ENCODE peak calls at places on chromosomes 6 and 20, in six cellular contexts. One of them, this sample, is unnamed.

GRCh38 chr6:89452269-89452668 is 19.3 kb downstream of the ANKRD6 start:
- DNase-seq in ELR: no peak
- DNase-seq in SW 1271: no peak
- DNase-seq in AG10803: no peak
- DNase-seq in CD8-positive, alpha-beta T cell: no peak
- DNase-seq in BJ: no peak
- DNase-seq in this sample: no peak

GRCh38 chr6:135002229-135002844 is 52.3 kb downstream of the HBS1L start:
- DNase-seq in ELR: peak; percentile 57
- DNase-seq in SW 1271: peak; percentile 32
- DNase-seq in AG10803: peak; percentile 11
- DNase-seq in CD8-positive, alpha-beta T cell: no peak
- DNase-seq in BJ: no peak
- DNase-seq in this sample: no peak

GRCh38 chr20:1376453-1377270 is 16.2 kb downstream of the FKBP1A start:
- DNase-seq in SW 1271: no peak
- DNase-seq in CD8-positive, alpha-beta T cell: no peak
- DNase-seq in ELR: no peak
- DNase-seq in AG10803: no peak
- DNase-seq in BJ: no peak
- DNase-seq in this sample: no peak

GRCh38 chr6:41846666-41847237 is 48.4 kb downstream of the USP49 start:
- DNase-seq in ELR: peak; percentile 95
- DNase-seq in CD8-positive, alpha-beta T cell: peak; percentile 55
- DNase-seq in BJ: peak; percentile 75
- DNase-seq in AG10803: peak; percentile 92
- DNase-seq in SW 1271: peak; percentile 84
- DNase-seq in this sample: peak; percentile 95

GRCh38 chr6:166259296-166259977 is 48.8 kb downstream of the PRR18 start:
- DNase-seq in ELR: no peak
- DNase-seq in CD8-positive, alpha-beta T cell: no peak
- DNase-seq in AG10803: no peak
- DNase-seq in BJ: no peak
- DNase-seq in SW 1271: no peak
- DNase-seq in this sample: no peak

GRCh38 chr20:24823176-24823575 is 125.9 kb upstream of the CST7 start:
- DNase-seq in AG10803: no peak
- DNase-seq in BJ: no peak
- DNase-seq in CD8-positive, alpha-beta T cell: no peak
- DNase-seq in SW 1271: no peak
- DNase-seq in ELR: no peak
- DNase-seq in this sample: no peak

GRCh38 chr6:117513174-117513573 is 30.7 kb downstream of the DCBLD1 start:
- DNase-seq in CD8-positive, alpha-beta T cell: no peak
- DNase-seq in SW 1271: no peak
- DNase-seq in BJ: no peak
- DNase-seq in AG10803: no peak
- DNase-seq in ELR: no peak
- DNase-seq in this sample: no peak

GRCh38 chr20:51906049-51906448 is 103.7 kb upstream of the SALL4 start:
- DNase-seq in AG10803: no peak
- DNase-seq in BJ: no peak
- DNase-seq in SW 1271: no peak
- DNase-seq in CD8-positive, alpha-beta T cell: no peak
- DNase-seq in ELR: no peak
- DNase-seq in this sample: no peak

GRCh38 chr6:45697605-45698004 is 318.1 kb downstream of the CLIC5 start:
- DNase-seq in ELR: peak; percentile 99
- DNase-seq in AG10803: peak; percentile 99
- DNase-seq in CD8-positive, alpha-beta T cell: no peak
- DNase-seq in SW 1271: no peak
- DNase-seq in BJ: peak; percentile 84
- DNase-seq in this sample: peak; percentile 92

GRCh38 chr6:95569560-95569959 is 7.8 kb upstream of the MANEA start:
- DNase-seq in BJ: no peak
- DNase-seq in CD8-positive, alpha-beta T cell: no peak
- DNase-seq in ELR: no peak
- DNase-seq in AG10803: no peak
- DNase-seq in SW 1271: no peak
- DNase-seq in this sample: no peak

GRCh38 chr6:138036955-138037592 is 70.1 kb downstream of the PERP start:
- DNase-seq in ELR: peak; percentile 19
- DNase-seq in SW 1271: no peak
- DNase-seq in AG10803: no peak
- DNase-seq in CD8-positive, alpha-beta T cell: no peak
- DNase-seq in BJ: no peak
- DNase-seq in this sample: peak; percentile 10

GRCh38 chr6:73798592-73798991 is 102.6 kb downstream of the CD109 start:
- DNase-seq in BJ: peak; percentile 85
- DNase-seq in ELR: peak; percentile 93
- DNase-seq in CD8-positive, alpha-beta T cell: no peak
- DNase-seq in AG10803: peak; percentile 95
- DNase-seq in SW 1271: peak; percentile 31
- DNase-seq in this sample: peak; percentile 85

GRCh38 chr20:26216025-26216424 is 519.4 kb upstream of the ZNF337 start:
- DNase-seq in ELR: peak; percentile 71
- DNase-seq in CD8-positive, alpha-beta T cell: no peak
- DNase-seq in SW 1271: no peak
- DNase-seq in AG10803: no peak
- DNase-seq in BJ: peak; percentile 12
- DNase-seq in this sample: peak; percentile 24

GRCh38 chr6:109770047-109770446 is 79.0 kb downstream of the FIG4 start:
- DNase-seq in AG10803: no peak
- DNase-seq in CD8-positive, alpha-beta T cell: no peak
- DNase-seq in BJ: no peak
- DNase-seq in ELR: no peak
- DNase-seq in SW 1271: no peak
- DNase-seq in this sample: no peak

GRCh38 chr20:38298768-38299288 is 5.1 kb upstream of the BPI start:
- DNase-seq in AG10803: peak; percentile 69
- DNase-seq in SW 1271: no peak
- DNase-seq in CD8-positive, alpha-beta T cell: no peak
- DNase-seq in BJ: no peak
- DNase-seq in ELR: no peak
- DNase-seq in this sample: no peak

GRCh38 chr6:27836080-27836782 is 76.0 kb downstream of the OR2B2 start:
- DNase-seq in CD8-positive, alpha-beta T cell: no peak
- DNase-seq in ELR: no peak
- DNase-seq in SW 1271: peak; percentile 27
- DNase-seq in BJ: no peak
- DNase-seq in AG10803: no peak
- DNase-seq in this sample: peak; percentile 17

GRCh38 chr20:24972341-24972740 is 20.2 kb downstream of the APMAP start:
- DNase-seq in BJ: no peak
- DNase-seq in AG10803: no peak
- DNase-seq in CD8-positive, alpha-beta T cell: no peak
- DNase-seq in ELR: no peak
- DNase-seq in SW 1271: no peak
- DNase-seq in this sample: no peak

GRCh38 chr6:34143884-34144580 is 1.9 kb downstream of the GRM4 start:
- DNase-seq in AG10803: no peak
- DNase-seq in BJ: no peak
- DNase-seq in SW 1271: peak; percentile 44
- DNase-seq in ELR: peak; percentile 43
- DNase-seq in CD8-positive, alpha-beta T cell: peak; percentile 53
- DNase-seq in this sample: no peak

GRCh38 chr6:74650668-74651067 is 555.2 kb downstream of the COL12A1 start:
- DNase-seq in ELR: no peak
- DNase-seq in BJ: no peak
- DNase-seq in SW 1271: no peak
- DNase-seq in AG10803: no peak
- DNase-seq in CD8-positive, alpha-beta T cell: no peak
- DNase-seq in this sample: no peak

GRCh38 chr6:107819217-107819616 is 4.9 kb downstream of the SCML4 start:
- DNase-seq in CD8-positive, alpha-beta T cell: peak; percentile 42
- DNase-seq in AG10803: no peak
- DNase-seq in BJ: no peak
- DNase-seq in ELR: no peak
- DNase-seq in SW 1271: no peak
- DNase-seq in this sample: no peak

GRCh38 chr20:64236137-64237088 is 19.1 kb upstream of the PCMTD2 start:
- DNase-seq in SW 1271: no peak
- DNase-seq in CD8-positive, alpha-beta T cell: no peak
- DNase-seq in BJ: no peak
- DNase-seq in AG10803: no peak
- DNase-seq in ELR: no peak
- DNase-seq in this sample: no peak

GRCh38 chr20:33731693-33732165 is at the start of gene ZNF341:
- DNase-seq in ELR: peak; percentile 92
- DNase-seq in AG10803: no peak
- DNase-seq in BJ: peak; percentile 9
- DNase-seq in CD8-positive, alpha-beta T cell: peak; percentile 89
- DNase-seq in SW 1271: peak; percentile 99
- DNase-seq in this sample: peak; percentile 74

GRCh38 chr6:165939601-165940290 is 227.9 kb downstream of the TBXT start:
- DNase-seq in AG10803: no peak
- DNase-seq in SW 1271: no peak
- DNase-seq in CD8-positive, alpha-beta T cell: no peak
- DNase-seq in BJ: no peak
- DNase-seq in ELR: no peak
- DNase-seq in this sample: no peak

GRCh38 chr6:151900897-151901485 is 93.5 kb downstream of the ESR1 start:
- DNase-seq in BJ: no peak
- DNase-seq in SW 1271: no peak
- DNase-seq in ELR: no peak
- DNase-seq in CD8-positive, alpha-beta T cell: no peak
- DNase-seq in AG10803: no peak
- DNase-seq in this sample: no peak

GRCh38 chr6:35796236-35796635 is 887 bp downstream of the CLPS start:
- DNase-seq in ELR: no peak
- DNase-seq in BJ: no peak
- DNase-seq in SW 1271: no peak
- DNase-seq in CD8-positive, alpha-beta T cell: no peak
- DNase-seq in AG10803: no peak
- DNase-seq in this sample: no peak

GRCh38 chr6:71602385-71602949 is 283.9 kb upstream of the RIMS1 start:
- DNase-seq in SW 1271: peak; percentile 17
- DNase-seq in ELR: peak; percentile 32
- DNase-seq in BJ: peak; percentile 27
- DNase-seq in CD8-positive, alpha-beta T cell: no peak
- DNase-seq in AG10803: peak; percentile 97
- DNase-seq in this sample: peak; percentile 72

GRCh38 chr20:35617397-35618031 is 1.9 kb downstream of the SPAG4 start:
- DNase-seq in SW 1271: peak; percentile 91
- DNase-seq in BJ: no peak
- DNase-seq in CD8-positive, alpha-beta T cell: peak; percentile 42
- DNase-seq in AG10803: peak; percentile 46
- DNase-seq in ELR: peak; percentile 88
- DNase-seq in this sample: peak; percentile 29

GRCh38 chr6:158033751-158034702 is 52.4 kb downstream of the SYNJ2 start:
- DNase-seq in CD8-positive, alpha-beta T cell: no peak
- DNase-seq in ELR: no peak
- DNase-seq in AG10803: no peak
- DNase-seq in BJ: no peak
- DNase-seq in SW 1271: no peak
- DNase-seq in this sample: no peak

GRCh38 chr6:13787146-13787545 is 27.2 kb downstream of the MCUR1 start:
- DNase-seq in AG10803: peak; percentile 64
- DNase-seq in ELR: no peak
- DNase-seq in BJ: no peak
- DNase-seq in CD8-positive, alpha-beta T cell: no peak
- DNase-seq in SW 1271: no peak
- DNase-seq in this sample: no peak

GRCh38 chr6:26311385-26312095 is 53.5 kb upstream of the BTN3A2 start:
- DNase-seq in ELR: peak; percentile 84
- DNase-seq in AG10803: peak; percentile 69
- DNase-seq in BJ: no peak
- DNase-seq in SW 1271: peak; percentile 85
- DNase-seq in CD8-positive, alpha-beta T cell: peak; percentile 54
- DNase-seq in this sample: peak; percentile 89

GRCh38 chr20:14284443-14284842 is 53.0 kb downstream of the FLRT3 start:
- DNase-seq in AG10803: no peak
- DNase-seq in CD8-positive, alpha-beta T cell: no peak
- DNase-seq in BJ: no peak
- DNase-seq in SW 1271: no peak
- DNase-seq in ELR: no peak
- DNase-seq in this sample: no peak

GRCh38 chr6:148265058-148265457 is 77.6 kb upstream of the SASH1 start:
- DNase-seq in AG10803: no peak
- DNase-seq in BJ: no peak
- DNase-seq in ELR: no peak
- DNase-seq in CD8-positive, alpha-beta T cell: no peak
- DNase-seq in SW 1271: no peak
- DNase-seq in this sample: no peak

GRCh38 chr6:4668271-4669179 is 107.7 kb upstream of the CDYL start:
- DNase-seq in CD8-positive, alpha-beta T cell: no peak
- DNase-seq in BJ: no peak
- DNase-seq in ELR: peak; percentile 31
- DNase-seq in SW 1271: no peak
- DNase-seq in AG10803: no peak
- DNase-seq in this sample: peak; percentile 33

GRCh38 chr6:113586966-113587699 is 270.0 kb upstream of the MARCKS start:
- DNase-seq in ELR: no peak
- DNase-seq in BJ: no peak
- DNase-seq in AG10803: no peak
- DNase-seq in SW 1271: no peak
- DNase-seq in CD8-positive, alpha-beta T cell: no peak
- DNase-seq in this sample: no peak

GRCh38 chr6:110180228-110181008 is at the start of gene CDC40:
- DNase-seq in SW 1271: no peak
- DNase-seq in CD8-positive, alpha-beta T cell: peak; percentile 55
- DNase-seq in ELR: no peak
- DNase-seq in BJ: no peak
- DNase-seq in AG10803: no peak
- DNase-seq in this sample: no peak

GRCh38 chr6:21128601-21129000 is 464.9 kb upstream of the SOX4 start:
- DNase-seq in SW 1271: no peak
- DNase-seq in ELR: no peak
- DNase-seq in CD8-positive, alpha-beta T cell: no peak
- DNase-seq in AG10803: no peak
- DNase-seq in BJ: no peak
- DNase-seq in this sample: no peak

This sample was measured in HT1080.